ENCODE peak calls at places on chromosome 12, in five cellular contexts. J is tibial nerve, C is mammary epithelial cell, M is OCI-LY7, Y is esophagus muscularis mucosa. Z is an unnamed sample. For H3K9me3, the result is how much of the 10 kb centered on the place peaks cover.

GRCh38 chr12:65276923-65277322 is 1.6 kb upstream of the MSRB3 start:
- DNase-seq in J (no peak), C (no peak), M (no peak), Y (no peak), Z (no peak)

GRCh38 chr12:95545731-95546490 is 5.4 kb downstream of the USP44 start:
- DNase-seq in J (no peak), C (no peak), M (no peak), Y (no peak), Z (no peak)

GRCh38 chr12:72323881-72324280 is 51.7 kb downstream of the TRHDE start:
- DNase-seq in J (no peak), C (no peak), M (no peak), Y (no peak), Z (no peak)

GRCh38 chr12:13945641-13946040 is 35.8 kb downstream of the GRIN2B start:
- DNase-seq in J (no peak), C (no peak), M (no peak), Y (peak), Z (no peak)

GRCh38 chr12:88375960-88376305 is 204.3 kb downstream of the KITLG start:
- DNase-seq in J (no peak), C (peak), M (no peak), Y (no peak), Z (no peak)

GRCh38 chr12:19946549-19946948 is 421.8 kb upstream of the PDE3A start:
- DNase-seq in J (no peak), C (no peak), M (no peak), Y (no peak), Z (no peak)

GRCh38 chr12:40192704-40193255 is 32.0 kb upstream of the LRRK2 start:
- DNase-seq in J (no peak), C (no peak), M (peak), Y (no peak), Z (no peak)

GRCh38 chr12:125871811-125872594 is 806.8 kb downstream of the AACS start:
- DNase-seq in J (no peak), C (no peak), M (no peak), Y (peak), Z (no peak)

GRCh38 chr12:112908548-112908947 is 1.8 kb downstream of the OAS1 start:
- DNase-seq in J (no peak), C (no peak), M (no peak), Y (no peak), Z (no peak)

GRCh38 chr12:121803861-121804416 is at the start of gene SETD1B:
- DNase-seq in J (peak), C (peak), M (peak), Y (no peak), Z (no peak)

GRCh38 chr12:62640910-62641448 is 174.4 kb downstream of the MON2 start:
- DNase-seq in J (no peak), C (no peak), M (no peak), Y (peak), Z (no peak)

GRCh38 chr12:90090929-90091651 is 382.5 kb upstream of the ATP2B1 start:
- DNase-seq in J (peak), C (peak), M (no peak), Y (no peak), Z (no peak)

GRCh38 chr12:49888461-49889151 is 15.1 kb downstream of the FAIM2 start:
- DNase-seq in J (no peak), C (peak), M (no peak), Y (no peak), Z (peak)

GRCh38 chr12:40907115-40907521 is 214.9 kb downstream of the CNTN1 start:
- DNase-seq in J (no peak), C (peak), M (no peak), Y (no peak), Z (no peak)

GRCh38 chr12:95673576-95673975 is 117.0 kb downstream of the NTN4 start:
- DNase-seq in J (no peak), C (no peak), M (no peak), Y (no peak), Z (no peak)

GRCh38 chr12:54030889-54031860 is 1.7 kb upstream of the HOXC5 start:
- DNase-seq in J (no peak), C (no peak), M (no peak), Y (no peak), Z (no peak)

GRCh38 chr12:3076730-3077571 is at the start of gene TSPAN9:
- DNase-seq in J (peak), C (peak), M (peak), Y (no peak), Z (peak)

GRCh38 chr12:44159870-44160269 is 324.0 kb downstream of the TMEM117 start:
- DNase-seq in J (no peak), C (no peak), M (no peak), Y (no peak), Z (no peak)

GRCh38 chr12:20748198-20748597 is 53.1 kb downstream of the SLCO1C1 start:
- DNase-seq in J (no peak), C (no peak), M (no peak), Y (no peak), Z (no peak)

GRCh38 chr12:4555804-4556203 is 6.2 kb upstream of the DYRK4 start:
- DNase-seq in J (no peak), C (peak), M (no peak), Y (no peak), Z (no peak)

GRCh38 chr12:59861635-59862034 is 265.8 kb downstream of the SLC16A7 start:
- DNase-seq in J (no peak), C (no peak), M (no peak), Y (no peak), Z (no peak)

GRCh38 chr12:119114294-119114693 is 64.4 kb upstream of the HSPB8 start:
- DNase-seq in J (no peak), C (no peak), M (no peak), Y (no peak), Z (no peak)

GRCh38 chr12:92089559-92089958 is 56.1 kb downstream of the BTG1 start:
- DNase-seq in J (no peak), C (no peak), M (no peak), Y (no peak), Z (no peak)

GRCh38 chr12:54759751-54760150 is 94.6 kb upstream of the MUCL1 start:
- DNase-seq in J (no peak), C (peak), M (peak), Y (no peak), Z (no peak)

GRCh38 chr12:130761537-130762318 is 45.6 kb upstream of the RIMBP2 start:
- DNase-seq in J (peak), C (peak), M (peak), Y (no peak), Z (no peak)

GRCh38 chr12:128367961-128368360 is 101.0 kb downstream of the TMEM132C start:
- DNase-seq in J (no peak), C (no peak), M (no peak), Y (no peak), Z (no peak)

GRCh38 chr12:12542286-12542685 is 20.4 kb downstream of the DUSP16 start:
- DNase-seq in J (no peak), C (no peak), M (no peak), Y (no peak), Z (no peak)

GRCh38 chr12:130977046-130977758 is 23.5 kb downstream of the ADGRD1 start:
- DNase-seq in J (no peak), C (no peak), M (no peak), Y (no peak), Z (no peak)

GRCh38 chr12:78584695-78585094 is 279.9 kb upstream of the SYT1 start:
- DNase-seq in J (no peak), C (peak), M (peak), Y (no peak), Z (no peak)
- TF ChIP-seq CTCF in J (no peak), C (peak), M (peak), Y (no peak), Z (no peak)

GRCh38 chr12:25733541-25733940 is 180.5 kb upstream of the LMNTD1 start:
- DNase-seq in J (no peak), C (no peak), M (no peak), Y (no peak), Z (no peak)
- H3K9me3 ChIP-seq in J (under half), C (under half), M (under half), Y (under half), Z (under half)

GRCh38 chr12:75945581-75945980 is 86.0 kb downstream of the PHLDA1 start:
- DNase-seq in J (no peak), C (no peak), M (no peak), Y (no peak), Z (no peak)
- TF ChIP-seq CTCF in J (no peak), C (no peak), M (no peak), Y (no peak), Z (no peak)

GRCh38 chr12:34600592-34601462 is 578.5 kb downstream of the ALG10 start:
- DNase-seq in J (no peak), C (no peak), M (no peak), Y (no peak), Z (no peak)

GRCh38 chr12:34599530-34600513 is 577.5 kb downstream of the ALG10 start:
- DNase-seq in J (no peak), C (no peak), M (no peak), Y (peak), Z (no peak)

GRCh38 chr12:34603382-34604035 is 581.2 kb downstream of the ALG10 start:
- DNase-seq in J (no peak), C (no peak), M (no peak), Y (peak), Z (no peak)

GRCh38 chr12:34602213-34602940 is 580.1 kb downstream of the ALG10 start:
- DNase-seq in J (no peak), C (no peak), M (no peak), Y (peak), Z (no peak)

DNA sequence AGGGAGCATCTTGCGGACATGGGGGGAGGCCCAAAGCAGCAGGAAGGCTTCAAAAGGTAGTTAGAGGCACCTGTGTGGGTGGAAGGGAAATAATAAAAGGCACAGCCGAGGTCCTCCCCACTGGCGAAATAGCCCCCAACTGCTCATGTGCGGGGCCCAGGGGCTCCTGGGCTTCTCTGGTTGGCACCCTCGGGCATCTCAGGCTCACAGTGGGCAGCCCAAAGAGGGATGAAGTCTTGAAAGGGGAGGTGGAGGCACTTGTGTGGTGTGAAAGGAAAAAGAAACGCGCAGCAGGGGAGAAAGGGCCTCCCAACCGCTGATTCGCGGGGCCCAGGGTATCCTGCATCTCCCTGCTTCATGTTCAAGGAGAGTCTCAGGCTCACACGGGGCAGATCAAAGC is 579.4 kb downstream of the ALG10 start:
- DNase-seq in J (no peak), C (no peak), M (no peak), Y (no peak), Z (no peak)
- H3K9me3 ChIP-seq in J (under half), C (under half), M (under half), Y (half or more), Z (half or more)

DNA sequence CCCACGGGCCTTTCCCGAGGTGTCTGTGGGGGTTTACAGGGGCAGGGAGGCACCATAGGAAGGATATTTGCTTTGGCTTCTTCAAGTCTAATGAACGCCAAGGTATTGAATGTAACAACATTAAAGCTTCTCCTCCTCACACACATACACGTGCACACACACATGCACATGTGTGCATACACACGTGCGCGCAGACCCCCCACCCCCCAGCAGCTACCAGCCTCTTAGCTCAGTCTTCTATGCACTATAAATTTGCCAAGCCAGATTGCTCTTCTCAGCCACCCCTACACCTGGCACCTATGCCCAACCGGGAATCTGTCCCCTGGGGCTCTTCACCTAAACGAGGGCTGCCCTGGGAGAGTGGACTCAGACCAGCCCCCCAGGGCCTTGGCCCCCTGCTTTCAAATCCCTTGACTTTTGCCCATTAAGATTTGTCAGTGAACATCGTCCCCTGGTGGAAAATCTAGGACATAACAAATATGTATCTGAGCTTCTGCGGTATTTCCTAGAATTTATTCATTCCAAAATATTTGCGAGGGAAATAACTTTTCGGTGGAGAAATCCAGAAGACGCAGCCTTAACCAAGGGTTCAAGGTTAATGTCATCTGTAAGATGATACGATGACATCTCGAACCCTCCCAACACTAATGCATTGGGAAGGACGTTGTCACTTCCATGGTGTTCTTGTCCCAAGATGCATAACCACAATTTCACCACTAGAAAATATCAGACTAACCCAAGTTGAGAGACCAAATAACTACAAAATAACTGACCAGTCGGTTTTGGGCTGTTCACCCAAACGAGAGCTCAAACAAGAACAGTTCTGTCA is 330.4 kb downstream of the MED13L start:
- DNase-seq in J (no peak), C (no peak), M (no peak), Y (peak), Z (no peak)
- TF ChIP-seq CTCF in J (peak), C (peak), M (peak), Y (no peak), Z (no peak)

GRCh38 chr12:34373926-34374325 is 351.6 kb downstream of the ALG10 start:
- DNase-seq in J (no peak), C (no peak), M (no peak), Y (no peak), Z (no peak)

GRCh38 chr12:34384693-34385092 is 362.4 kb downstream of the ALG10 start:
- DNase-seq in J (no peak), C (no peak), M (no peak), Y (no peak), Z (no peak)

GRCh38 chr12:34376133-34376799 is 354.0 kb downstream of the ALG10 start:
- DNase-seq in J (no peak), C (no peak), M (no peak), Y (no peak), Z (no peak)

GRCh38 chr12:34377243-34378035 is 355.1 kb downstream of the ALG10 start:
- DNase-seq in J (no peak), C (no peak), M (no peak), Y (no peak), Z (no peak)

DNA sequence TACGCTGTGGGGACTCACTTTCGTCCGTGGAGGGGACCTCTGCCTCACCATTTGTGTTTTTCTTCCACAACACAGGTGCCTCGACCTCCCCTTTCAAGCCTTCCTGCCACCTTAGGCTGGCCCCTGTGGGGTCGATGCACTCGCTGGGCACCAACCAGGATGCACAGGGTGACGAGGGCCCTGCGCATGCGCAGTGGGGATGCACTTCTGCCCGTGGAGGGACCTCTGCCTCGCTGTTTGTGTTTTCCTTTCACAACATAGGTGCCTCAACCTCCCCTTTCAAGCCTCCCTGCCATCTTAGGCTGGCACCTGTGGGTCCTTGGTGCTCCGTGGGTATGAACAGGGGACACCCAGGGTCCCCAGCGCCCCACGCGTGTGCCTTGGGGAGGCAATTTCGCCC is 356.8 kb downstream of the ALG10 start:
- DNase-seq in J (no peak), C (no peak), M (no peak), Y (no peak), Z (no peak)
- H3K9me3 ChIP-seq in J (under half), C (half or more), M (under half), Y (half or more), Z (half or more)

GRCh38 chr12:5565933-5566632 is 134.2 kb downstream of the NTF3 start:
- DNase-seq in J (no peak), C (no peak), M (no peak), Y (no peak), Z (no peak)
- TF ChIP-seq CTCF in J (no peak), C (no peak), M (no peak), Y (no peak), Z (no peak)

DNA sequence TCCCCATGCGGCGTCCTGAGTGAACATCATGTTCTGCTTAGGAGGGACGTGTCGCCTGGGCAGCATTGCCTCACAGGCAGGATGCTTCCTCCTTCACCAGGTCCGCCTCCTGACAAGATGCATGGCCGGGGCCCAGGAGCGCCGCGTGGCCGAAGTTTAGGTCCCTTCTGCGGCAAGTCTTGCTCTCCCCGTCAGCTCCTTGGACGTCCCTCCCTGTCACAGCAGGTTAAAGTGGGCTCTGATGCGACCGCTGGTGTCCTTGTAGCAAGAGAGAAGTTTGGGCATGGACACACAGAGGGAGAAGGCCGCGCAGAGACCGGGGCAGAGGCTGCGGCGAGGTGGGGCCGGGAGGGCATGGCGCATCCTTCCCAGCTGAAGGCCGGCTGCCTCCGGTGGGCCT is 9.4 kb upstream of the GALNT9 start:
- DNase-seq in J (no peak), C (no peak), M (no peak), Y (no peak), Z (no peak)
- H3K9me3 ChIP-seq in J (under half), C (under half), M (under half), Y (under half), Z (under half)

DNA sequence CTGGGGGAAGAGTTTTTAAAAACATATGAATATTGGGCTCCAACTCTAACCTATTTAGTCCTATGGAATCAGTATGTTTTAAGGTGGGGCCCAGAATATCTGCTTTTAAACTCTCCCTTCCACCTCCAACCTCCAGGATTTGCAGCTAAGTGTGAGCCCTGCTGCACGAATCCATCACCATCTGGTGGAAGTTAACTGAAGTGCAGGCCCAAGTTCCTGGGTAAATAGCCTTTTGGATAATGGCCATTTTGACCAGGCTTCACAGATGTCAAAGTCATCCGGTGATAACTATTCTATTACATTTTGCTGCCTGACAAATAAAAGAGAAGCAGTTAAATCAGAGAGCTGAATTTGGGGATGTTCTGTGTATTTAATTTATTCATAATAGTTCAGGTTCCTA is 58.1 kb upstream of the RMST start:
- DNase-seq in J (peak), C (peak), M (peak), Y (peak), Z (no peak)
- TF ChIP-seq CTCF in J (peak), C (peak), M (peak), Y (peak), Z (peak)

Z was measured in breast epithelium.